ENCODE peak calls at places on chromosomes 6 and 20, in nine cellular contexts. P is ovary; U is naive thymus-derived CD4-positive, alpha-beta T cell; T is Peyer's patch; K is mammary epithelial cell; H is GM23248; F is psoas muscle; G is suprapubic skin; R is ascending aorta. Y is an unnamed sample.
A peak's percentile ranks its signal among the peaks of the same experiment; 100 is the strongest.

GRCh38 chr6:55960344-55960743 is 85.0 kb upstream of the BMP5 start:
- DNase-seq in R (no peak), F (no peak), U (no peak), H (no peak), K (no peak), T (no peak), P (no peak), G (no peak), Y (no peak)

GRCh38 chr20:47276251-47276650 is 80.2 kb downstream of the ZMYND8 start:
- DNase-seq in U (no peak), R (no peak), T (no peak), F (no peak), P (no peak), G (no peak), K (no peak), H (no peak), Y (no peak)

GRCh38 chr6:1386310-1386709 is 3.1 kb upstream of the FOXF2 start:
- DNase-seq in U (no peak), P (no peak), H (no peak), F (no peak), R (peak; percentile 27), K (no peak), T (no peak), G (no peak), Y (no peak)

GRCh38 chr6:45132059-45132458 is 196.1 kb upstream of the RUNX2 start:
- DNase-seq in R (no peak), G (no peak), K (no peak), F (no peak), H (peak; percentile 31), U (no peak), P (no peak), T (no peak), Y (no peak)

GRCh38 chr6:137094411-137095008 is 49.7 kb upstream of the IL20RA start:
- DNase-seq in H (peak; percentile 75), U (peak; percentile 38), T (peak; percentile 61), R (peak; percentile 71), K (peak; percentile 43), P (peak; percentile 25), G (peak; percentile 76), F (peak; percentile 39), Y (peak; percentile 36)

GRCh38 chr6:39143238-39143930 is 28.4 kb upstream of the SAYSD1 start:
- DNase-seq in G (no peak), P (no peak), U (no peak), T (no peak), R (no peak), H (no peak), F (no peak), K (no peak), Y (no peak)

GRCh38 chr6:80181352-80182081 is 75.0 kb downstream of the BCKDHB start:
- DNase-seq in G (no peak), H (no peak), R (no peak), P (no peak), K (no peak), F (no peak), U (no peak), T (no peak), Y (no peak)

GRCh38 chr6:160035693-160036330 is 66.9 kb downstream of the IGF2R start:
- DNase-seq in T (no peak), H (peak; percentile 32), F (no peak), P (no peak), K (no peak), R (no peak), G (no peak), U (no peak), Y (no peak)

GRCh38 chr20:16301981-16302380 is 271.3 kb downstream of the KIF16B start:
- DNase-seq in H (no peak), P (no peak), U (no peak), K (no peak), F (no peak), G (no peak), T (no peak), R (no peak), Y (no peak)

GRCh38 chr20:47847882-47848485 is 62.7 kb upstream of the SULF2 start:
- DNase-seq in R (no peak), H (no peak), F (no peak), K (no peak), G (peak; percentile 28), P (no peak), U (no peak), T (no peak), Y (no peak)

DNA sequence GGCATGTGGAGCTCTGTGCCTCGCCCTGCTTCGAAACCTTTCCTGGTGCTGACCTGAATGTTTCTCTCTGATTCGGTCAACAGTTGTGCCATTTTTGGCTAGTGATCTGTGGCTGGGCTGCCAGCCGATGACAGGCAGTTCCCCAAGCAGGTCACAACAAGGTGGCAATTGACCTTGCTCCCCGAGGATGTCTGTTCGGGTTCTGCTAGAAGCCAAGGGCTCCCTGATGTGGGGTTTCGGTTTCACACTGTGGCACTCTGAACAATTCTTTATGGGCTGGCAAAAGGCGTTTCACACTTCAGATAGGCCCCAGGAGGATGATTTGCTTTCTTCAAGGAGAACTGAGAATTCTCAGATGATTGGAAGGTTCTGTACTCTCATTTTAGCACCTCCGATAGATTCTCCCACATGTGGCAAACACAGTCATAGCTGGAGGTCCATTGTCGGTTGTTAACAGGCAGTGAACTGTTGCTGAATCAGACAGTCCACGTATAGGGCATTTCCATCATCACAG is 135.6 kb downstream of the SLC24A3 start:
- DNase-seq in H (no peak), F (no peak), T (no peak), K (no peak), U (no peak), R (no peak), P (no peak), G (no peak), Y (no peak)
- H3K4me3 ChIP-seq in H (no peak overlapping the region), F (peak overlapping the region; percentile 47), T (no peak overlapping the region), K (no peak overlapping the region), U (no peak overlapping the region), R (no peak overlapping the region), P (no peak overlapping the region), G (no peak overlapping the region), Y (no peak overlapping the region)

GRCh38 chr6:42068173-42068572 is 17.8 kb downstream of the TAF8 start:
- DNase-seq in F (no peak), K (no peak), G (no peak), T (no peak), U (no peak), P (no peak), R (no peak), H (no peak), Y (no peak)
- H3K36me3 ChIP-seq in F (peaks cover 96% of the 10 kb centered on the region), K (peaks cover 4% of the 10 kb centered on the region), G (peaks cover 89% of the 10 kb centered on the region), T (no peaks in the 10 kb centered on the region), U (peaks cover 31% of the 10 kb centered on the region), P (no peaks in the 10 kb centered on the region), R (peaks cover 74% of the 10 kb centered on the region), H (peaks cover 20% of the 10 kb centered on the region), Y (peaks cover 25% of the 10 kb centered on the region)

GRCh38 chr6:2480267-2480966 is 235.0 kb upstream of the GMDS start:
- DNase-seq in P (no peak), F (no peak), T (no peak), G (no peak), H (no peak), U (no peak), K (no peak), R (no peak), Y (no peak)

GRCh38 chr6:2477723-2478122 is 232.3 kb upstream of the GMDS start:
- DNase-seq in H (no peak), F (no peak), R (no peak), T (no peak), P (no peak), K (no peak), U (no peak), G (no peak), Y (no peak)

GRCh38 chr6:2476376-2476775 is 231.0 kb upstream of the GMDS start:
- DNase-seq in R (no peak), H (peak; percentile 66), T (no peak), G (no peak), P (no peak), U (no peak), F (no peak), K (peak; percentile 35), Y (peak; percentile 42)

GRCh38 chr6:2481307-2481706 is 235.9 kb upstream of the GMDS start:
- DNase-seq in U (no peak), G (no peak), F (no peak), T (no peak), H (no peak), K (no peak), P (no peak), R (no peak), Y (no peak)

DNA sequence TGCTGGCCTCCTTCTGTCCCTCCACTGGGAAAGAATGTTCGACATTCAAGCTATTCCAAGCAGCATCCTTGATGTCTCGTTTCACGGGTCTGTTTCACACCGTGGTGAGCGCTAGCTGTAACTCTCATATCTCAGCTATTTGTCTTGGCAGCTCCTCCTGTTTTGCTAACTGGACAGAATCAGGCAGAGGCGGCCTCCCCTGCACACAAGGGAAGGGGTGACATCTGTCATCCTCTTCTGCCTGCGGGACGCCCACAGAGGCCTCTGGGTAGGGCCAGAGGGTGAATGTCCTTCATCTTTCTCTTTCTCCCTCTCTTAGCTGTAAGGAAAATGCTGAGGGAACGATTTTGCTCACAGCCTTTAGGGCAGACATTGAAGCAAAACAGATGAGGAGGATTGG is 232.8 kb upstream of the GMDS start:
- DNase-seq in U (no peak), G (no peak), T (no peak), H (peak; percentile 53), K (no peak), R (no peak), F (no peak), P (no peak), Y (no peak)
- H3K4me3 ChIP-seq in U (no peak overlapping the region), G (no peak overlapping the region), T (no peak overlapping the region), H (no peak overlapping the region), K (no peak overlapping the region), R (no peak overlapping the region), F (no peak overlapping the region), P (no peak overlapping the region), Y (no peak overlapping the region)

GRCh38 chr20:63931735-63932134 is 24.5 kb downstream of the UCKL1 start:
- DNase-seq in U (no peak), H (no peak), T (no peak), R (no peak), F (no peak), P (no peak), K (no peak), G (no peak), Y (no peak)

GRCh38 chr20:63932606-63933160 is 23.5 kb downstream of the UCKL1 start:
- DNase-seq in F (no peak), K (no peak), H (no peak), G (no peak), U (no peak), R (no peak), P (no peak), T (no peak), Y (no peak)

GRCh38 chr20:63926298-63926697 is 29.9 kb downstream of the UCKL1 start:
- DNase-seq in R (no peak), F (no peak), H (no peak), K (no peak), U (no peak), G (no peak), P (no peak), T (no peak), Y (no peak)

GRCh38 chr20:63930971-63931553 is 25.2 kb downstream of the UCKL1 start:
- DNase-seq in G (no peak), H (no peak), T (no peak), U (no peak), P (no peak), R (no peak), K (no peak), F (no peak), Y (no peak)

DNA sequence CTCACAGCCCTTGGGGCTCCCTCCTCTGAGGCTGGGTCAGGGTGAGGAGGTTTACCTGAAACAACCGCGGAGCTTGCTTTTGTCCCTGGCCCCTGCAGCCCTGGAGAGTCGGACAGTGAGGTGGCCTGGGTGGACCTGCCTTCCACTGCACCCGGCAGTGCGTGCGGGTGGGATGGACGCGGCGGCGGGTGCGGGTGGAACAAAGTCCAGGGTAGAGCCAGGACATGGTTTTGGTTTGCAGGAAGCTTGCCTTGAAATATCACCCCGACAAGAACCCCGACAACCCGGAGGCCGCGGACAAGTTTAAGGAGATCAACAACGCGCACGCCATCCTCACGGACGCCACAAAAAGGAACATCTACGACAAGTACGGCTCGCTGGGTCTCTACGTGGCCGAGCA is 27.1 kb downstream of the UCKL1 start:
- DNase-seq in U (no peak), H (no peak), P (no peak), G (no peak), F (no peak), K (no peak), R (no peak), T (no peak), Y (no peak)
- H3K36me3 ChIP-seq in U (peaks cover 8% of the 10 kb centered on the region), H (peaks cover 21% of the 10 kb centered on the region), P (no peaks in the 10 kb centered on the region), G (peaks cover 69% of the 10 kb centered on the region), F (peaks cover 56% of the 10 kb centered on the region), K (peaks cover 39% of the 10 kb centered on the region), R (peaks cover 53% of the 10 kb centered on the region), T (no peaks in the 10 kb centered on the region), Y (peaks cover 45% of the 10 kb centered on the region)